ENCODE peak calls at places on chromosomes 6 and 20, in eight cellular contexts. Q is A549; R is vagina; G is NCI-H2081 treated with DMSO at 0.1 percent for 48 hours; A is NCI-H2029 treated with DMSO at 0.1 percent for 48 hours; O is stimulated activated CD8-positive, alpha-beta memory T cell treated with anti-CD3 and anti-CD28 coated beads, Interleukin-15, amount 100 ng/mL, for 24 hours; D is SW480; B is stimulated activated naive CD4-positive, alpha-beta T cell. F is an unnamed sample.

GRCh38 chr6:63066053-63066704 is 145.1 kb upstream of the FKBP1C start:
- DNase-seq in A (no peak), G (no peak), O (no peak), D (peak), Q (no peak), R (no peak), B (no peak), F (no peak)

GRCh38 chr6:149942461-149942829 is 631 bp downstream of the ULBP2 start:
- DNase-seq in A (no peak), D (no peak), G (no peak), B (no peak), O (no peak), Q (no peak), R (peak), F (no peak)

GRCh38 chr6:135936606-135937005 is 85.1 kb downstream of the PDE7B start:
- DNase-seq in B (no peak), O (no peak), R (no peak), D (no peak), G (no peak), Q (peak), A (no peak), F (no peak)

GRCh38 chr6:106309766-106310373 is 15.7 kb downstream of the ATG5 start:
- DNase-seq in O (no peak), A (peak), D (peak), G (no peak), B (no peak), R (no peak), Q (no peak), F (no peak)

GRCh38 chr6:55603987-55604386 is 25.0 kb upstream of the HMGCLL1 start:
- DNase-seq in D (no peak), B (no peak), A (no peak), Q (no peak), O (no peak), G (no peak), R (no peak), F (no peak)

GRCh38 chr20:14189794-14190402 is 147.5 kb downstream of the FLRT3 start:
- DNase-seq in G (peak), B (no peak), D (peak), Q (peak), R (no peak), A (no peak), O (no peak), F (no peak)

GRCh38 chr20:38692436-38693411 is 31.6 kb upstream of the SLC32A1 start:
- DNase-seq in B (peak), A (no peak), Q (no peak), R (no peak), G (no peak), D (peak), O (no peak), F (peak)

GRCh38 chr20:24668384-24668702 is 198.9 kb downstream of the SYNDIG1 start:
- DNase-seq in D (no peak), A (no peak), R (no peak), Q (no peak), G (no peak), B (no peak), O (no peak), F (no peak)

GRCh38 chr6:22596011-22596410 is 26.6 kb downstream of the HDGFL1 start:
- DNase-seq in A (no peak), G (no peak), R (no peak), B (no peak), O (no peak), D (no peak), Q (no peak), F (no peak)

GRCh38 chr20:10949930-10950783 is 276.4 kb upstream of the JAG1 start:
- DNase-seq in A (no peak), R (no peak), G (no peak), B (no peak), Q (no peak), O (no peak), D (no peak), F (no peak)

GRCh38 chr6:12749531-12750379 is 33.2 kb downstream of the PHACTR1 start:
- DNase-seq in D (no peak), G (peak), O (no peak), Q (no peak), B (no peak), A (peak), R (no peak), F (no peak)

GRCh38 chr20:57032847-57033246 is 233.6 kb downstream of the BMP7 start:
- DNase-seq in Q (no peak), O (no peak), R (no peak), A (no peak), B (no peak), D (no peak), G (no peak), F (no peak)

GRCh38 chr6:11043552-11043960 is 549 bp downstream of the ELOVL2 start:
- DNase-seq in A (no peak), R (no peak), Q (peak), D (no peak), B (no peak), O (no peak), G (no peak), F (no peak)